ENCODE peak calls at places on chromosomes 6 and 20, in five cellular contexts. X is H1, A is HepG2, Q is stomach, O is sigmoid colon. F is an unnamed sample.

GRCh38 chr20:41169791-41170351 is 32.5 kb downstream of the PLCG1 start:
- DNase-seq in X (no peak), A (no peak), O (no peak), Q (no peak), F (no peak)

GRCh38 chr6:104404377-104404776 is 455.3 kb downstream of the HACE1 start:
- DNase-seq in O (no peak), X (no peak), A (no peak), Q (no peak), F (no peak)

GRCh38 chr6:102023977-102024657 is 630.6 kb downstream of the GRIK2 start:
- DNase-seq in Q (no peak), X (no peak), O (no peak), A (no peak), F (no peak)

GRCh38 chr6:52416629-52417151 is 3.5 kb upstream of the EFHC1 start:
- DNase-seq in Q (no peak), A (peak; percentile 84), O (no peak), X (no peak), F (peak; percentile 75)

GRCh38 chr20:56807118-56807517 is 178.0 kb downstream of the TFAP2C start:
- DNase-seq in A (no peak), Q (no peak), X (no peak), O (no peak), F (no peak)

GRCh38 chr6:13368716-13369115 is 40.4 kb upstream of the TBC1D7 start:
- DNase-seq in A (no peak), X (no peak), O (no peak), Q (no peak), F (no peak)

GRCh38 chr6:33787954-33788693 is 806 bp downstream of the LEMD2 start:
- DNase-seq in A (peak; percentile 46), X (no peak), Q (peak; percentile 65), O (peak; percentile 95), F (peak; percentile 79)

GRCh38 chr6:96626749-96627353 is 63.9 kb downstream of the FHL5 start:
- DNase-seq in X (no peak), A (peak; percentile 21), O (no peak), Q (no peak), F (peak; percentile 8)

GRCh38 chr20:46111028-46111835 is 6.9 kb upstream of the CD40 start:
- DNase-seq in Q (no peak), X (no peak), O (peak; percentile 74), A (no peak), F (no peak)

GRCh38 chr6:4466260-4466659 is 309.9 kb upstream of the CDYL start:
- DNase-seq in Q (peak; percentile 58), A (no peak), X (no peak), O (no peak), F (no peak)

GRCh38 chr20:50655325-50655880 is 35.9 kb downstream of the RIPOR3 start:
- DNase-seq in A (no peak), O (peak; percentile 94), Q (no peak), X (no peak), F (no peak)

GRCh38 chr6:16438677-16439615 is 200.6 kb downstream of the GMPR start:
- DNase-seq in A (no peak), Q (no peak), O (no peak), X (no peak), F (peak; percentile 85)

GRCh38 chr20:51318058-51318960 is 224.2 kb downstream of the NFATC2 start:
- DNase-seq in A (peak; percentile 47), Q (peak; percentile 60), X (peak; percentile 98), O (no peak), F (peak; percentile 79)

GRCh38 chr20:62025832-62026563 is 39.7 kb downstream of the TAF4 start:
- DNase-seq in Q (no peak), X (no peak), O (no peak), A (peak; percentile 30), F (peak; percentile 59)

GRCh38 chr20:51574248-51575033 is 31.9 kb upstream of the NFATC2 start:
- DNase-seq in X (no peak), O (no peak), A (no peak), Q (no peak), F (no peak)

GRCh38 chr20:45322952-45323383 is 14.9 kb upstream of the MATN4 start:
- DNase-seq in Q (peak; percentile 70), O (peak; percentile 79), A (peak; percentile 86), X (no peak), F (peak; percentile 41)

GRCh38 chr6:108988291-108988690 is 106.4 kb downstream of the SESN1 start:
- DNase-seq in O (no peak), Q (no peak), X (no peak), A (no peak), F (no peak)

DNA sequence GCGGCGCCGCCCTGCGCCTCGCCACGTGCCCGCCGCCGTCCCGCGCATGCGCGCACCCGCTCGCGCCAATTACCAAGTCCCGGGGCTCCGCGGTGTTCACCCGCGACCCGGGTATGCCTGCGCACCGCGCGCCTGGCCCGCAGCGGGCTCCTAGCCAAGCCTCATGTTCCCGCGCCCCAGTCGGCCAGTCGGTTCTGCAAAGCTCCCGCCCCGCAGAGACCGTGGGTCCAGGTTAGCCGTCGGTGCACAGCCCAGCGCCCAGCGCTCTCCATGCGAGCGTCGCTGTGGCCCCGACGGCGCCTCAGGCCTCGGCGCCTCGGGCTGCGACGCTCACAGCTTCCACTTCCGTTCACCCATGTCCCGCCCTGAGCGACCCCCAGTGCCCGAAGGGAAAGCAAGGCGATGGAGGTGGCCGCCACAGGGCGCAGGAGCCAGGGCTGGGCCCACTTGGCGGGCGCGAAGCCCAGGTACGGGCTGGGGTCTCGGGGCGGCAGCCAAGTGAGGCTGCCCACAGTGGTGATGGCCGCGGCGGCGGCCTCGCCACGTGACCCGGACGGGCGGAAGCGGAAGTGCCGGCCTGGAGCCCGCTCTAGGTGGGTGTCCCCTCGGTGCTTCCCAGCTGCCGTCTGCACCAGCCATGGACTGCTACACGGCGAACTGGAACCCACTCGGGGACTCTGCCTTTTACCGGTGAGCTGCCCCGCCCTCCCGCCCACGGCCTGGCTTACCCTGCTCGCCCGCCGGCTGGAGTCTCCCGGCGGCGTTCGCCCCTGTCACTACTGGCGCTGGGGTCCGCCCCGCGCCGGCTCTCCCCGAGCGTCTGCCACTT is at the start of the genes PCED1A and VPS16:
- DNase-seq in Q (peak; percentile 89), O (peak; percentile 93), A (peak; percentile 84), X (peak; percentile 93), F (peak; percentile 91)
- TF ChIP-seq EP300 in Q (no peak), O (no peak), A (no peak), X (no peak), F (no peak)

DNA sequence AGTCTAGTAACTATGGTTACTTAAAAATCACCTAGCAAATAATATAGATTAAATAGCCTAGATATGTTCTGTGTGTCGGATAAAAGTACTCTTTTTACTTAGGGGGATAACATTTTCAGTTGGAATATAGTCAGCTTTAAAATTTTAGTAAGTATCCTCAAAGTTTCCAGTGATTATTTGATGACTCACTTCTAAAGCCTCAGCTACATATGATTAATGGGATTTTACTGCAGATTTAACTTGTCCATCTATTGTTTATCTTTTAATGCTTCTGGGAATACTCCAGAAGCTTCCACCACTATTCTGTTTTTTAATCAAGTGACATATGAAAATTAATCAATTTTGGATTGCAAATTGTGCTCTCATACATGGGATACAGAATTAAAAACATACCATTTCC is 8.7 kb upstream of the TENT5A start:
- DNase-seq in O (no peak), A (no peak), Q (no peak), X (no peak), F (no peak)
- TF ChIP-seq EP300 in O (no peak), A (no peak), Q (no peak), X (no peak), F (no peak)

GRCh38 chr6:87127737-87128136 is 27.6 kb upstream of the ZNF292 start:
- DNase-seq in Q (no peak), O (no peak), A (no peak), X (no peak), F (no peak)
- TF ChIP-seq EP300 in Q (no peak), O (no peak), A (no peak), X (no peak), F (no peak)

GRCh38 chr6:154653853-154654252 is 79.4 kb upstream of the SCAF8 start:
- DNase-seq in O (no peak), A (no peak), X (no peak), Q (no peak), F (no peak)
- TF ChIP-seq EP300 in O (no peak), A (no peak), X (no peak), Q (no peak), F (no peak)

DNA sequence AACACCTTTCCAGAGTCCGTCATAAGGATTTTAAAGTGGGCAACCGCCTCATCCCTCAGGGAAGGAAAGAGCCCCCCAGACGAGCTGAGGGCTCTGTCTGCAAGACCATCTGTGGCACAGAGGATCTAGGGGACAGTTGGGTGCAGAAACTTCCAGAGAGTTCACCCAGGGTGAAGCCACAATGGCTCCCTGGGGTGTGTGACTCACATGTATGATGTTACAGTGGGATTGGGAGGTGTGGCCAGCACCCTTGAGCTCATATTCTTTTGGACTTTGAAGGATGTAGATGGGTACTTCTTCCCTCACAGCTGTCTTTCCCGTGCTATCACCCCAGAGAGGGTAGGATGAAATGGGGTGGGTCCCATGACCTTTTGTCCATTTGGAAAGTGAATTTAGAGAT is 95.5 kb downstream of the NCR2 start:
- DNase-seq in Q (no peak), X (no peak), O (no peak), A (no peak), F (no peak)
- TF ChIP-seq EP300 in Q (no peak), X (no peak), O (no peak), A (no peak), F (no peak)

GRCh38 chr20:13338999-13339411 is 117.9 kb downstream of the ISM1 start:
- DNase-seq in Q (no peak), A (peak; percentile 99), X (no peak), O (no peak), F (no peak)
- TF ChIP-seq EP300 in Q (no peak), A (peak; percentile 92), X (no peak), O (no peak), F (no peak)

DNA sequence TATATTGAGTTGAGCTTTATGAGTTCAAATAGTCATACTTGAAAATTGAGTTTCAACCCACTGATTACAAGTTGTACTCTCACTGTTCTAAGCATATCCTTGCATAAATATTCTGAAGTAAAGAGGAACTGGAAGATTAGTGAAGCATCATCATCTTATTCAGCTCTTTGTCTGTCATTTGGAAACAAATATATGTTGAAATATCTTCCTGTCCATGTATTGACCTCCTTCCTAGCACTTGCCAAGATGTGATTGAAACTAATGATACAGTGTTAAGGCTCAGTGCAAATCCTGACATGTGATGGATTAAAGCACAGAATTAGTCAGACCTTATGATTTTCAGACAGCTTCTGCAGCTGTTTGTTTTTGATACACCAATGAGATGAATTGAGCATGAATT is 434.3 kb downstream of the TBC1D32 start:
- DNase-seq in A (no peak), Q (no peak), O (no peak), X (no peak), F (no peak)
- TF ChIP-seq EP300 in A (no peak), Q (no peak), O (no peak), X (no peak), F (no peak)

GRCh38 chr6:142819603-142820335 is 125.2 kb downstream of the HIVEP2 start:
- DNase-seq in A (no peak), O (no peak), X (no peak), Q (no peak), F (no peak)
- TF ChIP-seq EP300 in A (no peak), O (no peak), X (no peak), Q (no peak), F (no peak)

DNA sequence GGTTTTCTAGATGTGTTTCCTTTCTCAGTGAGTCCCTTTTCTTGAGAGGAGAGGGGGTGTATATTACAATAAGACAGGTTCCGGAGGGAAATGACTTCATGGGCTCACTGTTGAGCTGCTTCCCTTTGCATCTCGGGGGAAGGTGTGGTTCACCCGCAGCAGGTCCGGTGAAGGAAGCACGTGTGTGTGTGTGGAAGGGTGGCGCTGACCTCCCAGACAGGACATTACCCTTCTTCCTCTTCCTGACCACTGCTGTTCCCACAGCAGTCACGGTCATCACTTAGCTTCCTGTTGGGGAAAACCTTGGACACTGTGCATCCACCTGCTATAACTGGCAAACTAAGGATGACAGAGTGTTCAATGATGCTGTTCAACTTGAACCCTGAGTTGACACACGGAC is 83.6 kb downstream of the PLEKHG1 start:
- DNase-seq in O (no peak), A (no peak), X (no peak), Q (no peak), F (no peak)
- TF ChIP-seq EP300 in O (no peak), A (no peak), X (no peak), Q (peak; percentile 34), F (no peak)